ENCODE peak calls at places on chromosome 2, in four cellular contexts. X, N, O and C are unnamed samples.
A peak's percentile ranks its signal among the peaks of the same experiment; 100 is the strongest.

GRCh38 chr2:28280576-28280975 is 112.1 kb upstream of the FOSL2 start:
- DNase-seq in X (no peak), N (no peak), O (no peak), C (no peak)

GRCh38 chr2:48131503-48132293 is 225.4 kb upstream of the FBXO11 start:
- DNase-seq in X (no peak), N (no peak), O (no peak), C (no peak)

GRCh38 chr2:60523987-60524386 is 29.5 kb downstream of the BCL11A start:
- DNase-seq in X (no peak), N (no peak), O (no peak), C (no peak)

GRCh38 chr2:73836141-73836943 is 7.6 kb downstream of the STAMBP start:
- DNase-seq in X (no peak), N (no peak), O (no peak), C (no peak)

GRCh38 chr2:158671381-158672245 is 123.5 kb upstream of the DAPL1 start:
- DNase-seq in X (no peak), N (no peak), O (no peak), C (no peak)

GRCh38 chr2:2326053-2326452 is 5.0 kb downstream of the MYT1L start:
- DNase-seq in X (no peak), N (no peak), O (no peak), C (no peak)

GRCh38 chr2:120576509-120577474 is 158.9 kb upstream of the GLI2 start:
- DNase-seq in X (no peak), N (no peak), O (no peak), C (no peak)

GRCh38 chr2:222703866-222704265 is 32.4 kb downstream of the MOGAT1 start:
- DNase-seq in X (no peak), N (no peak), O (no peak), C (no peak)

GRCh38 chr2:61993422-61994024 is 88.0 kb downstream of the COMMD1 start:
- DNase-seq in X (peak; percentile 55), N (peak; percentile 52), O (peak; percentile 54), C (peak; percentile 67)

DNA sequence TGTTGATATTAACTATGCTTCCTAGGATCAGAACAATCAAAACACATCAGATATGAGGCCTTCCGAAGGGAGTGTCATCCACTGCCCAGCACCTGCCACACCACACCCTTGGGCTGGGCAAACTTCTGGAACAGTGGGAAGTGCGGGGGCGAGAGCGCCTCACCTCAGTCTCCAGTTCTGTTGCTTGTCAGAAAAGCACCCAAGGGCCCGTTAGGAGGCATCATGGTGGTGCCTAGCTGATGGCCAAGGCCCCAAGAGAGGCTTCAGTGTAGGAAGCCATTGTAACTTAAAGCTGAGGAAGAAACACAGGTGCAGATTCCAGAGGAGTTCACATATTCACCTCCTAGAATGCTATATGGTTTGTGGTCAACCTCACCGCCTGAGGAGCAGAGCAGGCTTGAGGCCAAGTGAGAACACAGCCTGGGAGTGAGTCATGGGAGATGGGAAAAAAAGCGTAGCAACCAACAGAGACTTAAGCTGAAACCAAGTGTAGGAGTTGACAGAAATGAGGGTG is 85.1 kb upstream of the ATL2 start:
- DNase-seq in X (no peak), N (no peak), O (peak; percentile 62), C (peak; percentile 63)
- TF ChIP-seq POLR2AphosphoS2 in X (no peak), N (no peak), O (no peak), C (no peak)

GRCh38 chr2:46555011-46555410 is 75.6 kb downstream of the TMEM247 start:
- DNase-seq in X (no peak), N (no peak), O (peak; percentile 39), C (no peak)
- TF ChIP-seq POLR2AphosphoS2 in X (no peak), N (no peak), O (no peak), C (no peak)

GRCh38 chr2:113157897-113158753 is 15.6 kb upstream of the PSD4 start:
- DNase-seq in X (no peak), N (no peak), O (no peak), C (peak; percentile 26)
- TF ChIP-seq POLR2AphosphoS2 in X (no peak), N (no peak), O (no peak), C (no peak)

DNA sequence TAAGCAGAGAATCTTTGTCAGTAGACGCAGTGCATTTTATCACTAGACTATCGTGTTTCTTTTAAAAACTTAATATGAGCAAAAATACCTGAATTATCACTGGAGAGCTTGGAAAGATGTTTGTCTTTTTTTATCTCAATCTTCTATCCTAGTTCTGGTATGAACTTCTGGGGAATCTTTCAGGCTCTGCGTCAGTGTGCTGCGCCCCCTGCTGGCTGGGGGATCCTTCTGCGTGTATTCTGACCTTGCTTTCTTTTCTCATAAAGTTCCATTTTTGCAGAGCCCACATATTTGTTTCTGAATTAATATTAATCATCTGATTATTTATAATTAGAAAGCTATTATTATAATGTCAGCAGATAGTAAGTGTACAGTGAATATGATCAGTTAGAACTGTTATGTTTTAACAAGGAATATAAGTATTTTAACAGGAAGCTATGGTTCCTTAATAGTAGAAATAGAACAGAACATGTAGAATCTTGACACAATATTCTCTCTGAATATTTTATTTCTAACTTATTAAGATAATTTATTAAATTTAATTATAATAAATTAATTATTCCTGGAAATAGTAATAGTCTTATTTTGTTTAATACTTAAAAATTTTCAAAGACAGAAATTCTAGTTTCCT is 945.0 kb upstream of the CRIM1 start:
- DNase-seq in X (peak; percentile 1), N (peak; percentile 33), O (peak; percentile 28), C (peak; percentile 61)
- TF ChIP-seq POLR2AphosphoS2 in X (no peak), N (no peak), O (no peak), C (no peak)

DNA sequence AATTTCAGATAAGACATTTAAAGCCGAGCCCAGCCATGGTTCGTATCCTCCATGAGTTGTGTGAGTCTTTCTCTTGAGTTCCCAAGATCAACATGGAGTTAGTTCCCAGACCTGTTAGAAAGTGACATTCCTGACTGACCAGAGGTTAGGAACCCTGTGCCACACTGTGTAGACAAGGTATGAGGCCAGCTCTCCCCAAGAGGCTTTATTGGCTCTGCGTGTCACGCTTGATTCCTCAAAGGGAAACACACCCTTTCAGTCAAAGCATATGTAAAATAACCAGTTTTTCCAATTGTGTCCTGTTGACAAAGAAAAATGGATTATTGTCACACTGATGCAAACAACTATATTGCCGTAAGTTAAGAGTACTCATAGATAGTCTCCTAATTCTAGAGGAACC is 1.2 kb downstream of the SULT1C3 start:
- DNase-seq in X (no peak), N (no peak), O (no peak), C (no peak)
- TF ChIP-seq POLR2AphosphoS2 in X (no peak), N (no peak), O (no peak), C (no peak)